ENCODE peak calls at places on chromosomes 6 and 20, in ten cellular contexts. V is GM03348; P is AML-193; Y is stimulated activated CD4-positive, alpha-beta T cell treated with anti-CD3 and anti-CD28 coated beads, Interleukin-4, amount 100 ng/mL, for 24 hours; F is NCI-H1694; S is esophagus squamous epithelium; N is DMS79 treated with DMSO at 0.1 percent for 48 hours; O is NCI-H1092 treated with DMSO at 0.1 percent for 48 hours; M is heart right ventricle; R is NCI-H2081. K is an unnamed sample.

GRCh38 chr6:95352064-95352463 is 225.3 kb upstream of the MANEA start:
- DNase-seq in V (no peak), P (no peak), Y (no peak), F (no peak), S (no peak), N (no peak), O (no peak), M (no peak), R (no peak), K (peak)

GRCh38 chr20:50789968-50790650 is 4.8 kb upstream of the BCAS4 start:
- DNase-seq in V (no peak), P (no peak), Y (no peak), F (no peak), S (no peak), N (no peak), O (no peak), M (no peak), R (no peak), K (no peak)

GRCh38 chr6:157946865-157947532 is 34.7 kb upstream of the SYNJ2 start:
- DNase-seq in V (no peak), P (peak), Y (no peak), F (no peak), S (no peak), N (no peak), O (peak), M (no peak), R (no peak), K (no peak)

GRCh38 chr6:31900917-31901414 is 920 bp downstream of the ZBTB12 start:
- DNase-seq in V (no peak), P (no peak), Y (no peak), F (no peak), S (no peak), N (no peak), O (no peak), M (no peak), R (no peak), K (no peak)

GRCh38 chr20:49541733-49542513 is 26.0 kb downstream of the PTGIS start:
- DNase-seq in V (peak), P (peak), Y (peak), F (peak), S (no peak), N (peak), O (peak), M (peak), R (peak), K (peak)

GRCh38 chr6:132132911-132133639 is 181.9 kb upstream of the CCN2 start:
- DNase-seq in V (no peak), P (no peak), Y (no peak), F (no peak), S (no peak), N (no peak), O (no peak), M (no peak), R (no peak), K (no peak)

GRCh38 chr6:4610256-4610655 is 165.9 kb upstream of the CDYL start:
- DNase-seq in V (peak), P (no peak), Y (no peak), F (no peak), S (no peak), N (no peak), O (no peak), M (peak), R (no peak), K (no peak)

GRCh38 chr6:40336296-40336695 is 250.9 kb downstream of the LRFN2 start:
- DNase-seq in V (no peak), P (no peak), Y (no peak), F (no peak), S (no peak), N (no peak), O (no peak), M (no peak), R (no peak), K (no peak)

GRCh38 chr6:69696273-69696672 is 100.5 kb downstream of the LMBRD1 start:
- DNase-seq in V (no peak), P (no peak), Y (no peak), F (no peak), S (no peak), N (no peak), O (no peak), M (no peak), R (no peak), K (no peak)

GRCh38 chr6:1202201-1202600 is 109.7 kb upstream of the FOXQ1 start:
- DNase-seq in V (no peak), P (no peak), Y (no peak), F (no peak), S (no peak), N (no peak), O (no peak), M (no peak), R (no peak), K (no peak)

GRCh38 chr6:86943819-86944407 is 6.6 kb downstream of the HTR1E start:
- DNase-seq in V (no peak), P (no peak), Y (no peak), F (no peak), S (no peak), N (no peak), O (no peak), M (no peak), R (no peak), K (no peak)

GRCh38 chr6:1509241-1509640 is 100.5 kb upstream of the FOXC1 start:
- DNase-seq in V (no peak), P (no peak), Y (no peak), F (no peak), S (no peak), N (no peak), O (no peak), M (no peak), R (no peak), K (no peak)

GRCh38 chr6:11732036-11732545 is 46.5 kb downstream of the ADTRP start:
- DNase-seq in V (peak), P (peak), Y (peak), F (no peak), S (peak), N (no peak), O (no peak), M (peak), R (no peak), K (peak)

GRCh38 chr20:49559411-49560081 is 8.4 kb downstream of the PTGIS start:
- DNase-seq in V (peak), P (no peak), Y (no peak), F (no peak), S (no peak), N (no peak), O (no peak), M (no peak), R (no peak), K (no peak)

GRCh38 chr6:30063315-30063714 is 2.2 kb downstream of the POLR1H start:
- DNase-seq in V (no peak), P (no peak), Y (no peak), F (no peak), S (no peak), N (no peak), O (no peak), M (no peak), R (no peak), K (no peak)

GRCh38 chr20:6575912-6576391 is 191.5 kb upstream of the BMP2 start:
- DNase-seq in V (no peak), P (no peak), Y (no peak), F (no peak), S (no peak), N (no peak), O (no peak), M (no peak), R (no peak), K (no peak)

GRCh38 chr20:34567885-34568865 is 9.7 kb downstream of the MAP1LC3A start:
- DNase-seq in V (no peak), P (no peak), Y (no peak), F (no peak), S (no peak), N (no peak), O (no peak), M (no peak), R (no peak), K (no peak)

GRCh38 chr20:35953411-35954199 is 697 bp downstream of the SCAND1 start:
- DNase-seq in V (peak), P (peak), Y (peak), F (no peak), S (no peak), N (no peak), O (peak), M (peak), R (no peak), K (no peak)

GRCh38 chr20:3172933-3173581 is at the start of gene LZTS3:
- DNase-seq in V (peak), P (no peak), Y (peak), F (peak), S (no peak), N (peak), O (peak), M (peak), R (peak), K (peak)

GRCh38 chr20:237918-238317 is 10.9 kb downstream of the DEFB129 start:
- DNase-seq in V (no peak), P (peak), Y (no peak), F (no peak), S (no peak), N (no peak), O (no peak), M (no peak), R (no peak), K (no peak)

GRCh38 chr6:38650207-38650752 is 10.6 kb upstream of the BTBD9 start:
- DNase-seq in V (no peak), P (no peak), Y (no peak), F (no peak), S (no peak), N (no peak), O (no peak), M (no peak), R (no peak), K (no peak)

GRCh38 chr20:1377984-1378742 is 14.7 kb downstream of the FKBP1A start:
- DNase-seq in V (no peak), P (no peak), Y (no peak), F (no peak), S (no peak), N (no peak), O (no peak), M (no peak), R (no peak), K (no peak)

GRCh38 chr6:132063738-132064137 is 112.6 kb upstream of the CCN2 start:
- DNase-seq in V (peak), P (no peak), Y (no peak), F (no peak), S (no peak), N (no peak), O (no peak), M (no peak), R (no peak), K (no peak)

GRCh38 chr20:60057866-60058807 is 99.9 kb downstream of the CDH26 start:
- DNase-seq in V (no peak), P (peak), Y (peak), F (no peak), S (no peak), N (peak), O (peak), M (peak), R (no peak), K (no peak)

GRCh38 chr6:129786548-129786947 is 74.6 kb downstream of the TMEM244 start:
- DNase-seq in V (no peak), P (no peak), Y (no peak), F (no peak), S (no peak), N (no peak), O (no peak), M (no peak), R (no peak), K (no peak)

GRCh38 chr6:26180346-26180745 is 93.1 kb downstream of the HFE start:
- DNase-seq in V (no peak), P (no peak), Y (no peak), F (no peak), S (no peak), N (no peak), O (no peak), M (no peak), R (no peak), K (no peak)

GRCh38 chr6:41706876-41707564 is 28.4 kb downstream of the TFEB start:
- DNase-seq in V (peak), P (no peak), Y (peak), F (peak), S (no peak), N (no peak), O (no peak), M (no peak), R (no peak), K (peak)

GRCh38 chr20:36183155-36183944 is 28.8 kb downstream of the EPB41L1 start:
- DNase-seq in V (no peak), P (no peak), Y (no peak), F (no peak), S (no peak), N (no peak), O (no peak), M (no peak), R (no peak), K (no peak)

GRCh38 chr20:53905019-53905847 is 165.2 kb downstream of the BCAS1 start:
- DNase-seq in V (no peak), P (no peak), Y (no peak), F (no peak), S (no peak), N (no peak), O (no peak), M (no peak), R (no peak), K (no peak)

GRCh38 chr6:68559052-68559451 is 76.0 kb upstream of the ADGRB3 start:
- DNase-seq in V (no peak), P (peak), Y (no peak), F (peak), S (no peak), N (peak), O (peak), M (no peak), R (peak), K (peak)

GRCh38 chr6:54737247-54737646 is 109.3 kb upstream of the FAM83B start:
- DNase-seq in V (peak), P (peak), Y (no peak), F (no peak), S (no peak), N (no peak), O (no peak), M (no peak), R (no peak), K (no peak)

GRCh38 chr20:16393297-16393696 is 180.0 kb downstream of the KIF16B start:
- DNase-seq in V (no peak), P (no peak), Y (no peak), F (no peak), S (no peak), N (no peak), O (no peak), M (no peak), R (no peak), K (no peak)

GRCh38 chr6:56440551-56440981 is 193.2 kb upstream of the COL21A1 start:
- DNase-seq in V (no peak), P (no peak), Y (no peak), F (no peak), S (no peak), N (no peak), O (no peak), M (no peak), R (no peak), K (no peak)

GRCh38 chr6:39225946-39226437 is 3.3 kb downstream of the KCNK5 start:
- DNase-seq in V (no peak), P (peak), Y (peak), F (no peak), S (no peak), N (no peak), O (no peak), M (no peak), R (no peak), K (no peak)

GRCh38 chr20:32108814-32109391 is 611 bp upstream of the TM9SF4 start:
- DNase-seq in V (no peak), P (no peak), Y (no peak), F (no peak), S (no peak), N (no peak), O (no peak), M (no peak), R (no peak), K (no peak)

GRCh38 chr6:47116086-47116485 is 74.0 kb upstream of the ADGRF1 start:
- DNase-seq in V (no peak), P (no peak), Y (no peak), F (no peak), S (no peak), N (no peak), O (no peak), M (no peak), R (no peak), K (no peak)

GRCh38 chr6:6008114-6008647 is 1.5 kb upstream of the NRN1 start:
- DNase-seq in V (no peak), P (no peak), Y (no peak), F (no peak), S (no peak), N (no peak), O (peak), M (no peak), R (no peak), K (no peak)